ENCODE peak calls at places on chromosomes 7 and 10, in four cellular contexts. One of them, this sample, is unnamed.

GRCh38 chr10:69912584-69912983 is 110.9 kb downstream of the COL13A1 start:
- DNase-seq in chondrocyte: no peak
- DNase-seq in natural killer cell: no peak
- DNase-seq in heart left ventricle: no peak
- DNase-seq in this sample: no peak

GRCh38 chr7:1883031-1883761 is 213.1 kb downstream of the ELFN1 start:
- DNase-seq in chondrocyte: peak; percentile 73
- DNase-seq in natural killer cell: no peak
- DNase-seq in heart left ventricle: no peak
- DNase-seq in this sample: no peak

GRCh38 chr10:94383515-94383914 is 18.8 kb upstream of the TBC1D12 start:
- DNase-seq in chondrocyte: no peak
- DNase-seq in natural killer cell: no peak
- DNase-seq in heart left ventricle: no peak
- DNase-seq in this sample: no peak

GRCh38 chr10:122407375-122408125 is 33.0 kb downstream of the PLEKHA1 start:
- DNase-seq in chondrocyte: no peak
- DNase-seq in natural killer cell: no peak
- DNase-seq in heart left ventricle: no peak
- DNase-seq in this sample: no peak

GRCh38 chr10:22911889-22912762 is 15.7 kb upstream of the ARMC3 start:
- DNase-seq in chondrocyte: no peak
- DNase-seq in natural killer cell: no peak
- DNase-seq in heart left ventricle: no peak
- DNase-seq in this sample: no peak

GRCh38 chr7:41873781-41874180 is 170.9 kb upstream of the INHBA start:
- DNase-seq in chondrocyte: no peak
- DNase-seq in natural killer cell: no peak
- DNase-seq in heart left ventricle: no peak
- DNase-seq in this sample: no peak

GRCh38 chr10:4820804-4821401 is 5.1 kb upstream of the AKR1E2 start:
- DNase-seq in chondrocyte: no peak
- DNase-seq in natural killer cell: no peak
- DNase-seq in heart left ventricle: no peak
- DNase-seq in this sample: no peak

GRCh38 chr7:50962962-50963374 is 180.3 kb upstream of the GRB10 start:
- DNase-seq in chondrocyte: no peak
- DNase-seq in natural killer cell: no peak
- DNase-seq in heart left ventricle: peak; percentile 86
- DNase-seq in this sample: no peak

GRCh38 chr7:117212969-117213877 is 109.6 kb downstream of the WNT2 start:
- DNase-seq in chondrocyte: no peak
- DNase-seq in natural killer cell: no peak
- DNase-seq in heart left ventricle: no peak
- DNase-seq in this sample: no peak

GRCh38 chr10:47025540-47026300 is 114.5 kb downstream of the PTPN20 start:
- DNase-seq in chondrocyte: no peak
- DNase-seq in natural killer cell: no peak
- DNase-seq in heart left ventricle: peak; percentile 61
- DNase-seq in this sample: peak; percentile 9

GRCh38 chr7:47844311-47844710 is 104.0 kb downstream of the PKD1L1 start:
- DNase-seq in chondrocyte: no peak
- DNase-seq in natural killer cell: no peak
- DNase-seq in heart left ventricle: no peak
- DNase-seq in this sample: no peak

GRCh38 chr7:102044984-102045673 is 227.7 kb downstream of the CUX1 start:
- DNase-seq in chondrocyte: peak; percentile 81
- DNase-seq in natural killer cell: no peak
- DNase-seq in heart left ventricle: no peak
- DNase-seq in this sample: no peak

GRCh38 chr10:22340362-22341189 is 4.7 kb upstream of the SPAG6 start:
- DNase-seq in chondrocyte: no peak
- DNase-seq in natural killer cell: peak; percentile 63
- DNase-seq in heart left ventricle: peak; percentile 84
- DNase-seq in this sample: peak; percentile 77

GRCh38 chr10:107163086-107163880 is 1.2 kb downstream of the SORCS1 start:
- DNase-seq in chondrocyte: no peak
- DNase-seq in natural killer cell: no peak
- DNase-seq in heart left ventricle: no peak
- DNase-seq in this sample: no peak

GRCh38 chr10:93376372-93377296 is 105.5 kb downstream of the MYOF start:
- DNase-seq in chondrocyte: no peak
- DNase-seq in natural killer cell: no peak
- DNase-seq in heart left ventricle: no peak
- DNase-seq in this sample: no peak

GRCh38 chr10:60089095-60089494 is 182.7 kb upstream of the CCDC6 start:
- DNase-seq in chondrocyte: no peak
- DNase-seq in natural killer cell: no peak
- DNase-seq in heart left ventricle: no peak
- DNase-seq in this sample: no peak

GRCh38 chr10:62352356-62352963 is 21.7 kb upstream of the ZNF365 start:
- DNase-seq in chondrocyte: no peak
- DNase-seq in natural killer cell: no peak
- DNase-seq in heart left ventricle: no peak
- DNase-seq in this sample: no peak

This sample was measured in activated B cell treated with CpG ODN at 0.5 μM for 24 hours.